ENCODE peak calls at places on chromosomes 6 and 20, in nine cellular contexts. One of them, this sample, is unnamed.

GRCh38 chr6:105121981-105122380 is 57.8 kb downstream of the POPDC3 start:
- DNase-seq in RWPE1: no peak
- DNase-seq in NCI-H774: no peak
- DNase-seq in RPMI8226: no peak
- DNase-seq in non-pigmented ciliary epithelial cell: no peak
- DNase-seq in H9: no peak
- DNase-seq in endodermal cell: no peak
- DNase-seq in Right ventricle myocardium superior: no peak
- DNase-seq in stimulated activated CD4-positive, alpha-beta T cell treated with anti-CD3 and anti-CD28 coated beads, Interleukin-15, amount 100 ng/mL, for 1 hour: no peak
- DNase-seq in this sample: no peak

GRCh38 chr6:157203764-157204163 is 119.6 kb downstream of the TMEM242 start:
- DNase-seq in non-pigmented ciliary epithelial cell: no peak
- DNase-seq in RPMI8226: no peak
- DNase-seq in H9: no peak
- DNase-seq in Right ventricle myocardium superior: no peak
- DNase-seq in endodermal cell: no peak
- DNase-seq in stimulated activated CD4-positive, alpha-beta T cell treated with anti-CD3 and anti-CD28 coated beads, Interleukin-15, amount 100 ng/mL, for 1 hour: no peak
- DNase-seq in NCI-H774: no peak
- DNase-seq in RWPE1: no peak
- DNase-seq in this sample: no peak

GRCh38 chr6:25050356-25050755 is 114.6 kb upstream of the RIPOR2 start:
- DNase-seq in stimulated activated CD4-positive, alpha-beta T cell treated with anti-CD3 and anti-CD28 coated beads, Interleukin-15, amount 100 ng/mL, for 1 hour: no peak
- DNase-seq in Right ventricle myocardium superior: no peak
- DNase-seq in RPMI8226: no peak
- DNase-seq in H9: no peak
- DNase-seq in NCI-H774: no peak
- DNase-seq in non-pigmented ciliary epithelial cell: peak
- DNase-seq in RWPE1: peak
- DNase-seq in endodermal cell: no peak
- DNase-seq in this sample: no peak

GRCh38 chr6:25297823-25298507 is 18.8 kb downstream of the CARMIL1 start:
- DNase-seq in RWPE1: no peak
- DNase-seq in stimulated activated CD4-positive, alpha-beta T cell treated with anti-CD3 and anti-CD28 coated beads, Interleukin-15, amount 100 ng/mL, for 1 hour: no peak
- DNase-seq in Right ventricle myocardium superior: no peak
- DNase-seq in non-pigmented ciliary epithelial cell: no peak
- DNase-seq in NCI-H774: no peak
- DNase-seq in H9: no peak
- DNase-seq in endodermal cell: no peak
- DNase-seq in RPMI8226: no peak
- DNase-seq in this sample: no peak

GRCh38 chr6:36069573-36069972 is 42.0 kb downstream of the MAPK14 start:
- DNase-seq in non-pigmented ciliary epithelial cell: no peak
- DNase-seq in RWPE1: no peak
- DNase-seq in H9: no peak
- DNase-seq in stimulated activated CD4-positive, alpha-beta T cell treated with anti-CD3 and anti-CD28 coated beads, Interleukin-15, amount 100 ng/mL, for 1 hour: no peak
- DNase-seq in RPMI8226: no peak
- DNase-seq in NCI-H774: no peak
- DNase-seq in Right ventricle myocardium superior: no peak
- DNase-seq in endodermal cell: no peak
- DNase-seq in this sample: no peak

GRCh38 chr6:169792306-169793015 is 41.0 kb downstream of the ERMARD start:
- DNase-seq in non-pigmented ciliary epithelial cell: no peak
- DNase-seq in RPMI8226: no peak
- DNase-seq in Right ventricle myocardium superior: no peak
- DNase-seq in NCI-H774: no peak
- DNase-seq in endodermal cell: peak
- DNase-seq in RWPE1: no peak
- DNase-seq in H9: peak
- DNase-seq in stimulated activated CD4-positive, alpha-beta T cell treated with anti-CD3 and anti-CD28 coated beads, Interleukin-15, amount 100 ng/mL, for 1 hour: no peak
- DNase-seq in this sample: no peak

GRCh38 chr20:35768731-35769664 is 2.8 kb upstream of the PHF20 start:
- DNase-seq in H9: peak
- DNase-seq in endodermal cell: peak
- DNase-seq in non-pigmented ciliary epithelial cell: peak
- DNase-seq in RPMI8226: peak
- DNase-seq in Right ventricle myocardium superior: peak
- DNase-seq in RWPE1: peak
- DNase-seq in stimulated activated CD4-positive, alpha-beta T cell treated with anti-CD3 and anti-CD28 coated beads, Interleukin-15, amount 100 ng/mL, for 1 hour: no peak
- DNase-seq in NCI-H774: peak
- DNase-seq in this sample: peak

GRCh38 chr6:160279850-160280249 is 21.2 kb upstream of the SLC22A2 start:
- DNase-seq in Right ventricle myocardium superior: no peak
- DNase-seq in RPMI8226: no peak
- DNase-seq in NCI-H774: no peak
- DNase-seq in RWPE1: peak
- DNase-seq in non-pigmented ciliary epithelial cell: no peak
- DNase-seq in endodermal cell: no peak
- DNase-seq in stimulated activated CD4-positive, alpha-beta T cell treated with anti-CD3 and anti-CD28 coated beads, Interleukin-15, amount 100 ng/mL, for 1 hour: no peak
- DNase-seq in H9: no peak
- DNase-seq in this sample: no peak

GRCh38 chr20:6731951-6732580 is 35.4 kb upstream of the BMP2 start:
- DNase-seq in non-pigmented ciliary epithelial cell: no peak
- DNase-seq in RWPE1: no peak
- DNase-seq in stimulated activated CD4-positive, alpha-beta T cell treated with anti-CD3 and anti-CD28 coated beads, Interleukin-15, amount 100 ng/mL, for 1 hour: no peak
- DNase-seq in H9: no peak
- DNase-seq in RPMI8226: no peak
- DNase-seq in endodermal cell: no peak
- DNase-seq in NCI-H774: no peak
- DNase-seq in Right ventricle myocardium superior: peak
- DNase-seq in this sample: no peak

GRCh38 chr6:48474764-48475674 is 364.0 kb upstream of the PTCHD4 start:
- DNase-seq in RPMI8226: no peak
- DNase-seq in non-pigmented ciliary epithelial cell: no peak
- DNase-seq in stimulated activated CD4-positive, alpha-beta T cell treated with anti-CD3 and anti-CD28 coated beads, Interleukin-15, amount 100 ng/mL, for 1 hour: no peak
- DNase-seq in NCI-H774: no peak
- DNase-seq in RWPE1: peak
- DNase-seq in H9: no peak
- DNase-seq in endodermal cell: no peak
- DNase-seq in Right ventricle myocardium superior: no peak
- DNase-seq in this sample: no peak

GRCh38 chr6:39593644-39594043 is 131.6 kb downstream of the KIF6 start:
- DNase-seq in non-pigmented ciliary epithelial cell: no peak
- DNase-seq in RPMI8226: no peak
- DNase-seq in NCI-H774: no peak
- DNase-seq in stimulated activated CD4-positive, alpha-beta T cell treated with anti-CD3 and anti-CD28 coated beads, Interleukin-15, amount 100 ng/mL, for 1 hour: no peak
- DNase-seq in Right ventricle myocardium superior: no peak
- DNase-seq in H9: no peak
- DNase-seq in endodermal cell: no peak
- DNase-seq in RWPE1: no peak
- DNase-seq in this sample: no peak

GRCh38 chr6:26187981-26188635 is 100.9 kb downstream of the HFE start:
- DNase-seq in endodermal cell: peak
- DNase-seq in H9: no peak
- DNase-seq in non-pigmented ciliary epithelial cell: no peak
- DNase-seq in NCI-H774: peak
- DNase-seq in stimulated activated CD4-positive, alpha-beta T cell treated with anti-CD3 and anti-CD28 coated beads, Interleukin-15, amount 100 ng/mL, for 1 hour: no peak
- DNase-seq in Right ventricle myocardium superior: no peak
- DNase-seq in RWPE1: no peak
- DNase-seq in RPMI8226: peak
- DNase-seq in this sample: no peak

GRCh38 chr6:39251406-39251805 is 22.1 kb upstream of the KCNK5 start:
- DNase-seq in endodermal cell: no peak
- DNase-seq in RWPE1: no peak
- DNase-seq in stimulated activated CD4-positive, alpha-beta T cell treated with anti-CD3 and anti-CD28 coated beads, Interleukin-15, amount 100 ng/mL, for 1 hour: no peak
- DNase-seq in NCI-H774: peak
- DNase-seq in RPMI8226: no peak
- DNase-seq in non-pigmented ciliary epithelial cell: no peak
- DNase-seq in Right ventricle myocardium superior: no peak
- DNase-seq in H9: no peak
- DNase-seq in this sample: peak

GRCh38 chr20:63064745-63065711 is 58.3 kb upstream of the BHLHE23 start:
- DNase-seq in RPMI8226: peak
- DNase-seq in stimulated activated CD4-positive, alpha-beta T cell treated with anti-CD3 and anti-CD28 coated beads, Interleukin-15, amount 100 ng/mL, for 1 hour: no peak
- DNase-seq in NCI-H774: peak
- DNase-seq in non-pigmented ciliary epithelial cell: no peak
- DNase-seq in endodermal cell: no peak
- DNase-seq in H9: peak
- DNase-seq in RWPE1: no peak
- DNase-seq in Right ventricle myocardium superior: peak
- DNase-seq in this sample: peak

GRCh38 chr20:58664883-58665282 is 13.8 kb downstream of the STX16 start:
- DNase-seq in stimulated activated CD4-positive, alpha-beta T cell treated with anti-CD3 and anti-CD28 coated beads, Interleukin-15, amount 100 ng/mL, for 1 hour: no peak
- DNase-seq in endodermal cell: no peak
- DNase-seq in NCI-H774: no peak
- DNase-seq in Right ventricle myocardium superior: no peak
- DNase-seq in H9: no peak
- DNase-seq in RWPE1: no peak
- DNase-seq in non-pigmented ciliary epithelial cell: no peak
- DNase-seq in RPMI8226: no peak
- DNase-seq in this sample: peak

This sample was measured in SHP77.